ENCODE peak calls at places on chromosomes 1 and 21, in four cellular contexts. I is Daoy, B is NCI-H1417, T is HL-60. W is an unnamed sample.

GRCh38 chr1:21324368-21325137 is 34.3 kb upstream of the ECE1 start:
- DNase-seq in I (peak; percentile 98), B (peak; percentile 36), T (peak; percentile 75), W (no peak)

GRCh38 chr21:38958940-38959685 is 153.4 kb downstream of the ETS2 start:
- DNase-seq in I (peak; percentile 50), B (no peak), T (peak; percentile 38), W (no peak)

GRCh38 chr1:214474467-214474866 is 76.9 kb downstream of the PTPN14 start:
- DNase-seq in I (no peak), B (no peak), T (no peak), W (no peak)

GRCh38 chr1:167601442-167602380 is 28.3 kb upstream of the RCSD1 start:
- DNase-seq in I (no peak), B (no peak), T (peak; percentile 87), W (no peak)

GRCh38 chr1:186519981-186520380 is 59.1 kb upstream of the PDC start:
- DNase-seq in I (no peak), B (no peak), T (no peak), W (no peak)

GRCh38 chr1:14923400-14924011 is 230.0 kb upstream of the TMEM51 start:
- DNase-seq in I (peak; percentile 10), B (no peak), T (no peak), W (no peak)

GRCh38 chr1:67214420-67215174 is 48.3 kb downstream of the IL23R start:
- DNase-seq in I (peak; percentile 13), B (peak; percentile 34), T (no peak), W (no peak)

GRCh38 chr21:43766734-43767497 is 9.2 kb downstream of the CSTB start:
- DNase-seq in I (no peak), B (peak; percentile 61), T (no peak), W (peak; percentile 20)

GRCh38 chr1:167697667-167698141 is 24.1 kb upstream of the MPZL1 start:
- DNase-seq in I (no peak), B (no peak), T (no peak), W (peak; percentile 16)

GRCh38 chr1:218474089-218474488 is 129.0 kb downstream of the TGFB2 start:
- DNase-seq in I (no peak), B (no peak), T (no peak), W (no peak)

GRCh38 chr1:176897350-176898236 is 266.9 kb downstream of the ASTN1 start:
- DNase-seq in I (peak; percentile 64), B (peak; percentile 84), T (peak; percentile 20), W (peak; percentile 75)

GRCh38 chr1:166907763-166908162 is 31.7 kb upstream of the TADA1 start:
- DNase-seq in I (no peak), B (no peak), T (no peak), W (no peak)

GRCh38 chr21:30613836-30614235 is at the start of gene KRTAP6-1:
- DNase-seq in I (no peak), B (no peak), T (no peak), W (no peak)

GRCh38 chr1:241551759-241552638 is 19.8 kb downstream of the KMO start:
- DNase-seq in I (no peak), B (no peak), T (peak; percentile 84), W (no peak)

GRCh38 chr1:231139659-231140650 is 21.9 kb upstream of the TRIM67 start:
- DNase-seq in I (peak; percentile 97), B (no peak), T (no peak), W (no peak)

GRCh38 chr1:57474097-57474750 is 50.4 kb upstream of the DAB1 start:
- DNase-seq in I (no peak), B (no peak), T (no peak), W (no peak)

GRCh38 chr1:8165595-8166360 is 139.7 kb upstream of the ERRFI1 start:
- DNase-seq in I (no peak), B (no peak), T (no peak), W (no peak)

GRCh38 chr1:67851800-67852199 is 18.5 kb upstream of the GNG12 start:
- DNase-seq in I (no peak), B (no peak), T (no peak), W (no peak)

GRCh38 chr1:218339267-218339831 is 5.8 kb upstream of the TGFB2 start:
- DNase-seq in I (no peak), B (peak; percentile 74), T (no peak), W (peak; percentile 34)

GRCh38 chr1:89844236-89844807 is 23.5 kb downstream of the LRRC8D start:
- DNase-seq in I (peak; percentile 67), B (no peak), T (no peak), W (no peak)

GRCh38 chr1:222618001-222618879 is at the start of gene MIA3:
- DNase-seq in I (peak; percentile 24), B (peak; percentile 88), T (peak; percentile 50), W (peak; percentile 83)

GRCh38 chr1:93662481-93663190 is 19.0 kb downstream of the BCAR3 start:
- DNase-seq in I (peak; percentile 47), B (no peak), T (no peak), W (no peak)

GRCh38 chr1:165116732-165117131 is 239.8 kb downstream of the LMX1A start:
- DNase-seq in I (peak; percentile 92), B (no peak), T (no peak), W (no peak)

GRCh38 chr1:55894521-55894920 is 679.4 kb upstream of the USP24 start:
- DNase-seq in I (no peak), B (no peak), T (no peak), W (no peak)

GRCh38 chr1:29833596-29833995 is 597.3 kb downstream of the PTPRU start:
- DNase-seq in I (no peak), B (peak; percentile 78), T (no peak), W (no peak)

GRCh38 chr1:63321788-63322247 is 549 bp upstream of the FOXD3 start:
- DNase-seq in I (no peak), B (peak; percentile 64), T (no peak), W (no peak)

GRCh38 chr1:145962157-145963102 is 1.9 kb downstream of the ANKRD34A start:
- DNase-seq in I (peak; percentile 19), B (peak; percentile 52), T (no peak), W (peak; percentile 73)

GRCh38 chr1:2335721-2336475 is 55.5 kb downstream of the MORN1 start:
- DNase-seq in I (no peak), B (peak; percentile 48), T (no peak), W (no peak)

GRCh38 chr1:63642901-63643300 is 49.7 kb downstream of the PGM1 start:
- DNase-seq in I (no peak), B (no peak), T (no peak), W (no peak)

GRCh38 chr1:108009603-108010195 is 44.7 kb upstream of the VAV3 start:
- DNase-seq in I (peak; percentile 69), B (no peak), T (no peak), W (no peak)

W was measured in NCI-H345.